ENCODE peak calls at places on chromosomes 7 and 10, in eight cellular contexts. One of them, this sample, is unnamed.
A peak's percentile ranks its signal among the peaks of the same experiment; 100 is the strongest.

GRCh38 chr7:70694909-70695803 is 436.8 kb upstream of the GALNT17 start:
- DNase-seq in epithelial cell of esophagus: peak; percentile 17
- DNase-seq in nephron progenitor cell: peak; percentile 53
- DNase-seq in MCF 10A: no peak
- DNase-seq in pancreas: peak; percentile 34
- DNase-seq in HCT116: no peak
- DNase-seq in astrocyte: no peak
- DNase-seq in WERI-Rb-1: peak; percentile 18
- DNase-seq in this sample: no peak

GRCh38 chr7:29194206-29194593 is 375 bp upstream of the CHN2 start:
- DNase-seq in epithelial cell of esophagus: no peak
- DNase-seq in nephron progenitor cell: peak; percentile 58
- DNase-seq in MCF 10A: no peak
- DNase-seq in pancreas: peak; percentile 56
- DNase-seq in HCT116: no peak
- DNase-seq in astrocyte: no peak
- DNase-seq in WERI-Rb-1: peak; percentile 45
- DNase-seq in this sample: no peak

GRCh38 chr7:13851756-13852155 is 137.7 kb downstream of the ETV1 start:
- DNase-seq in epithelial cell of esophagus: peak; percentile 24
- DNase-seq in nephron progenitor cell: peak; percentile 4
- DNase-seq in MCF 10A: peak; percentile 38
- DNase-seq in pancreas: no peak
- DNase-seq in HCT116: no peak
- DNase-seq in astrocyte: peak; percentile 71
- DNase-seq in WERI-Rb-1: no peak
- DNase-seq in this sample: no peak

GRCh38 chr10:17216901-17217395 is 11.1 kb upstream of the VIM start:
- DNase-seq in epithelial cell of esophagus: no peak
- DNase-seq in nephron progenitor cell: no peak
- DNase-seq in MCF 10A: no peak
- DNase-seq in pancreas: no peak
- DNase-seq in HCT116: no peak
- DNase-seq in astrocyte: no peak
- DNase-seq in WERI-Rb-1: no peak
- DNase-seq in this sample: no peak

GRCh38 chr7:105439174-105439893 is 50.6 kb upstream of the SRPK2 start:
- DNase-seq in epithelial cell of esophagus: peak; percentile 98
- DNase-seq in nephron progenitor cell: no peak
- DNase-seq in MCF 10A: peak; percentile 65
- DNase-seq in pancreas: no peak
- DNase-seq in HCT116: no peak
- DNase-seq in astrocyte: peak; percentile 89
- DNase-seq in WERI-Rb-1: no peak
- DNase-seq in this sample: no peak

GRCh38 chr10:73762915-73763314 is 18.7 kb downstream of the SEC24C start:
- DNase-seq in epithelial cell of esophagus: peak; percentile 88
- DNase-seq in nephron progenitor cell: no peak
- DNase-seq in MCF 10A: peak; percentile 36
- DNase-seq in pancreas: no peak
- DNase-seq in HCT116: no peak
- DNase-seq in astrocyte: peak; percentile 33
- DNase-seq in WERI-Rb-1: no peak
- DNase-seq in this sample: no peak

GRCh38 chr7:88301924-88302323 is 4.8 kb downstream of the STEAP4 start:
- DNase-seq in epithelial cell of esophagus: no peak
- DNase-seq in nephron progenitor cell: no peak
- DNase-seq in MCF 10A: no peak
- DNase-seq in pancreas: no peak
- DNase-seq in HCT116: no peak
- DNase-seq in astrocyte: no peak
- DNase-seq in WERI-Rb-1: no peak
- DNase-seq in this sample: no peak

GRCh38 chr7:73429622-73430505 is 3.7 kb upstream of the FZD9 start:
- DNase-seq in epithelial cell of esophagus: no peak
- DNase-seq in nephron progenitor cell: no peak
- DNase-seq in MCF 10A: peak; percentile 14
- DNase-seq in pancreas: no peak
- DNase-seq in HCT116: no peak
- DNase-seq in astrocyte: no peak
- DNase-seq in WERI-Rb-1: no peak
- DNase-seq in this sample: no peak

GRCh38 chr10:7027913-7028808 is 382.7 kb downstream of the SFMBT2 start:
- DNase-seq in epithelial cell of esophagus: peak; percentile 16
- DNase-seq in nephron progenitor cell: no peak
- DNase-seq in MCF 10A: peak; percentile 55
- DNase-seq in pancreas: no peak
- DNase-seq in HCT116: no peak
- DNase-seq in astrocyte: peak; percentile 64
- DNase-seq in WERI-Rb-1: no peak
- DNase-seq in this sample: no peak

GRCh38 chr7:85528581-85528980 is 341.7 kb upstream of the SEMA3D start:
- DNase-seq in epithelial cell of esophagus: no peak
- DNase-seq in nephron progenitor cell: no peak
- DNase-seq in MCF 10A: no peak
- DNase-seq in pancreas: no peak
- DNase-seq in HCT116: no peak
- DNase-seq in astrocyte: no peak
- DNase-seq in WERI-Rb-1: no peak
- DNase-seq in this sample: no peak

GRCh38 chr10:88897019-88897853 is 17.2 kb downstream of the STAMBPL1 start:
- DNase-seq in epithelial cell of esophagus: no peak
- DNase-seq in nephron progenitor cell: no peak
- DNase-seq in MCF 10A: no peak
- DNase-seq in pancreas: no peak
- DNase-seq in HCT116: peak; percentile 65
- DNase-seq in astrocyte: no peak
- DNase-seq in WERI-Rb-1: peak; percentile 48
- DNase-seq in this sample: no peak

GRCh38 chr7:123271231-123271630 is 71.5 kb upstream of the SLC13A1 start:
- DNase-seq in epithelial cell of esophagus: peak; percentile 9
- DNase-seq in nephron progenitor cell: no peak
- DNase-seq in MCF 10A: peak; percentile 33
- DNase-seq in pancreas: no peak
- DNase-seq in HCT116: no peak
- DNase-seq in astrocyte: peak; percentile 2
- DNase-seq in WERI-Rb-1: no peak
- DNase-seq in this sample: no peak

GRCh38 chr7:129828078-129828762 is 124.5 kb downstream of the UBE2H start:
- DNase-seq in epithelial cell of esophagus: no peak
- DNase-seq in nephron progenitor cell: no peak
- DNase-seq in MCF 10A: no peak
- DNase-seq in pancreas: no peak
- DNase-seq in HCT116: no peak
- DNase-seq in astrocyte: no peak
- DNase-seq in WERI-Rb-1: no peak
- DNase-seq in this sample: no peak

GRCh38 chr7:103065666-103066065 is 8.9 kb downstream of the FBXL13 start:
- DNase-seq in epithelial cell of esophagus: peak; percentile 40
- DNase-seq in nephron progenitor cell: peak; percentile 51
- DNase-seq in MCF 10A: peak; percentile 57
- DNase-seq in pancreas: no peak
- DNase-seq in HCT116: peak; percentile 24
- DNase-seq in astrocyte: no peak
- DNase-seq in WERI-Rb-1: peak; percentile 64
- DNase-seq in this sample: no peak

GRCh38 chr10:86292462-86293322 is 73.9 kb downstream of the GRID1 start:
- DNase-seq in epithelial cell of esophagus: no peak
- DNase-seq in nephron progenitor cell: no peak
- DNase-seq in MCF 10A: no peak
- DNase-seq in pancreas: no peak
- DNase-seq in HCT116: no peak
- DNase-seq in astrocyte: no peak
- DNase-seq in WERI-Rb-1: peak; percentile 2
- DNase-seq in this sample: no peak

GRCh38 chr10:61836233-61836887 is 65.1 kb upstream of the ARID5B start:
- DNase-seq in epithelial cell of esophagus: no peak
- DNase-seq in nephron progenitor cell: no peak
- DNase-seq in MCF 10A: no peak
- DNase-seq in pancreas: no peak
- DNase-seq in HCT116: no peak
- DNase-seq in astrocyte: peak; percentile 51
- DNase-seq in WERI-Rb-1: no peak
- DNase-seq in this sample: no peak
- TF ChIP-seq CTCF in epithelial cell of esophagus: no peak
- TF ChIP-seq CTCF in nephron progenitor cell: no peak
- TF ChIP-seq CTCF in MCF 10A: no peak
- TF ChIP-seq CTCF in pancreas: no peak
- TF ChIP-seq CTCF in HCT116: no peak
- TF ChIP-seq CTCF in astrocyte: no peak
- TF ChIP-seq CTCF in WERI-Rb-1: no peak
- TF ChIP-seq CTCF in this sample: no peak

GRCh38 chr10:61939575-61940301 is 38.2 kb downstream of the ARID5B start:
- DNase-seq in epithelial cell of esophagus: peak; percentile 76
- DNase-seq in nephron progenitor cell: no peak
- DNase-seq in MCF 10A: peak; percentile 71
- DNase-seq in pancreas: no peak
- DNase-seq in HCT116: no peak
- DNase-seq in astrocyte: peak; percentile 82
- DNase-seq in WERI-Rb-1: no peak
- DNase-seq in this sample: no peak

GRCh38 chr10:61941202-61941651 is 39.7 kb downstream of the ARID5B start:
- DNase-seq in epithelial cell of esophagus: no peak
- DNase-seq in nephron progenitor cell: no peak
- DNase-seq in MCF 10A: no peak
- DNase-seq in pancreas: no peak
- DNase-seq in HCT116: no peak
- DNase-seq in astrocyte: no peak
- DNase-seq in WERI-Rb-1: no peak
- DNase-seq in this sample: no peak

GRCh38 chr10:61944445-61945123 is 43.1 kb downstream of the ARID5B start:
- DNase-seq in epithelial cell of esophagus: no peak
- DNase-seq in nephron progenitor cell: no peak
- DNase-seq in MCF 10A: no peak
- DNase-seq in pancreas: no peak
- DNase-seq in HCT116: no peak
- DNase-seq in astrocyte: no peak
- DNase-seq in WERI-Rb-1: no peak
- DNase-seq in this sample: no peak

GRCh38 chr10:61942997-61943457 is 41.5 kb downstream of the ARID5B start:
- DNase-seq in epithelial cell of esophagus: peak; percentile 43
- DNase-seq in nephron progenitor cell: no peak
- DNase-seq in MCF 10A: peak; percentile 35
- DNase-seq in pancreas: no peak
- DNase-seq in HCT116: no peak
- DNase-seq in astrocyte: peak; percentile 75
- DNase-seq in WERI-Rb-1: no peak
- DNase-seq in this sample: no peak

GRCh38 chr10:61943699-61944444 is 42.4 kb downstream of the ARID5B start:
- DNase-seq in epithelial cell of esophagus: peak; percentile 83
- DNase-seq in nephron progenitor cell: no peak
- DNase-seq in MCF 10A: peak; percentile 51
- DNase-seq in pancreas: no peak
- DNase-seq in HCT116: no peak
- DNase-seq in astrocyte: peak; percentile 68
- DNase-seq in WERI-Rb-1: no peak
- DNase-seq in this sample: no peak
- TF ChIP-seq CTCF in epithelial cell of esophagus: peak; percentile 18
- TF ChIP-seq CTCF in nephron progenitor cell: no peak
- TF ChIP-seq CTCF in MCF 10A: no peak
- TF ChIP-seq CTCF in pancreas: no peak
- TF ChIP-seq CTCF in HCT116: peak; percentile 26
- TF ChIP-seq CTCF in astrocyte: peak; percentile 19
- TF ChIP-seq CTCF in WERI-Rb-1: no peak
- TF ChIP-seq CTCF in this sample: no peak

GRCh38 chr10:114714281-114714741 is 56.2 kb upstream of the ABLIM1 start:
- DNase-seq in epithelial cell of esophagus: peak; percentile 91
- DNase-seq in nephron progenitor cell: no peak
- DNase-seq in MCF 10A: peak; percentile 97
- DNase-seq in pancreas: no peak
- DNase-seq in HCT116: no peak
- DNase-seq in astrocyte: peak; percentile 98
- DNase-seq in WERI-Rb-1: no peak
- DNase-seq in this sample: no peak

GRCh38 chr10:114718386-114718785 is 60.3 kb upstream of the ABLIM1 start:
- DNase-seq in epithelial cell of esophagus: no peak
- DNase-seq in nephron progenitor cell: no peak
- DNase-seq in MCF 10A: no peak
- DNase-seq in pancreas: no peak
- DNase-seq in HCT116: no peak
- DNase-seq in astrocyte: peak; percentile 17
- DNase-seq in WERI-Rb-1: no peak
- DNase-seq in this sample: no peak

GRCh38 chr10:114713525-114713924 is 55.5 kb upstream of the ABLIM1 start:
- DNase-seq in epithelial cell of esophagus: no peak
- DNase-seq in nephron progenitor cell: no peak
- DNase-seq in MCF 10A: no peak
- DNase-seq in pancreas: no peak
- DNase-seq in HCT116: no peak
- DNase-seq in astrocyte: no peak
- DNase-seq in WERI-Rb-1: no peak
- DNase-seq in this sample: no peak

GRCh38 chr10:114716811-114717404 is 58.8 kb upstream of the ABLIM1 start:
- DNase-seq in epithelial cell of esophagus: no peak
- DNase-seq in nephron progenitor cell: no peak
- DNase-seq in MCF 10A: no peak
- DNase-seq in pancreas: no peak
- DNase-seq in HCT116: no peak
- DNase-seq in astrocyte: peak; percentile 79
- DNase-seq in WERI-Rb-1: no peak
- DNase-seq in this sample: no peak

GRCh38 chr10:114715171-114715670 is 57.1 kb upstream of the ABLIM1 start:
- DNase-seq in epithelial cell of esophagus: no peak
- DNase-seq in nephron progenitor cell: no peak
- DNase-seq in MCF 10A: peak; percentile 49
- DNase-seq in pancreas: no peak
- DNase-seq in HCT116: no peak
- DNase-seq in astrocyte: peak; percentile 85
- DNase-seq in WERI-Rb-1: no peak
- DNase-seq in this sample: no peak
- TF ChIP-seq CTCF in epithelial cell of esophagus: no peak
- TF ChIP-seq CTCF in nephron progenitor cell: no peak
- TF ChIP-seq CTCF in MCF 10A: no peak
- TF ChIP-seq CTCF in pancreas: no peak
- TF ChIP-seq CTCF in HCT116: no peak
- TF ChIP-seq CTCF in astrocyte: no peak
- TF ChIP-seq CTCF in WERI-Rb-1: no peak
- TF ChIP-seq CTCF in this sample: no peak

GRCh38 chr7:131555565-131556054 is 818 bp downstream of the PODXL start:
- DNase-seq in epithelial cell of esophagus: no peak
- DNase-seq in nephron progenitor cell: peak; percentile 14
- DNase-seq in MCF 10A: no peak
- DNase-seq in pancreas: no peak
- DNase-seq in HCT116: no peak
- DNase-seq in astrocyte: no peak
- DNase-seq in WERI-Rb-1: peak; percentile 22
- DNase-seq in this sample: no peak

GRCh38 chr7:131554880-131555516 is 1.4 kb downstream of the PODXL start:
- DNase-seq in epithelial cell of esophagus: no peak
- DNase-seq in nephron progenitor cell: no peak
- DNase-seq in MCF 10A: no peak
- DNase-seq in pancreas: no peak
- DNase-seq in HCT116: no peak
- DNase-seq in astrocyte: no peak
- DNase-seq in WERI-Rb-1: no peak
- DNase-seq in this sample: no peak

GRCh38 chr7:131556055-131556911 is at the start of gene PODXL:
- DNase-seq in epithelial cell of esophagus: peak; percentile 58
- DNase-seq in nephron progenitor cell: peak; percentile 75
- DNase-seq in MCF 10A: peak; percentile 46
- DNase-seq in pancreas: peak; percentile 88
- DNase-seq in HCT116: no peak
- DNase-seq in astrocyte: peak; percentile 21
- DNase-seq in WERI-Rb-1: peak; percentile 83
- DNase-seq in this sample: peak; percentile 78

GRCh38 chr7:131552053-131552452 is 4.4 kb downstream of the PODXL start:
- DNase-seq in epithelial cell of esophagus: no peak
- DNase-seq in nephron progenitor cell: no peak
- DNase-seq in MCF 10A: no peak
- DNase-seq in pancreas: no peak
- DNase-seq in HCT116: no peak
- DNase-seq in astrocyte: no peak
- DNase-seq in WERI-Rb-1: no peak
- DNase-seq in this sample: no peak

GRCh38 chr7:131553906-131554305 is 2.5 kb downstream of the PODXL start:
- DNase-seq in epithelial cell of esophagus: no peak
- DNase-seq in nephron progenitor cell: no peak
- DNase-seq in MCF 10A: no peak
- DNase-seq in pancreas: no peak
- DNase-seq in HCT116: no peak
- DNase-seq in astrocyte: no peak
- DNase-seq in WERI-Rb-1: peak; percentile 55
- DNase-seq in this sample: no peak
- TF ChIP-seq CTCF in epithelial cell of esophagus: no peak
- TF ChIP-seq CTCF in nephron progenitor cell: no peak
- TF ChIP-seq CTCF in MCF 10A: no peak
- TF ChIP-seq CTCF in pancreas: no peak
- TF ChIP-seq CTCF in HCT116: no peak
- TF ChIP-seq CTCF in astrocyte: no peak
- TF ChIP-seq CTCF in WERI-Rb-1: no peak
- TF ChIP-seq CTCF in this sample: no peak

This sample was measured in D721Med.